ENCODE peak calls at places on chromosomes 7 and 10, in five cellular contexts. J, Y, V, G and Z are unnamed samples.

GRCh38 chr7:106717997-106718871 is 57.3 kb upstream of the CCDC71L start:
- DNase-seq in J (peak), Y (peak), V (peak), G (peak), Z (no peak)

GRCh38 chr7:41045556-41046123 is 657.2 kb downstream of the INHBA start:
- DNase-seq in J (peak), Y (no peak), V (no peak), G (no peak), Z (no peak)

GRCh38 chr10:47311193-47311899 is 10.9 kb upstream of the GDF2 start:
- DNase-seq in J (peak), Y (peak), V (no peak), G (peak), Z (no peak)

GRCh38 chr10:5944389-5945202 is 32.7 kb downstream of the IL15RA start:
- DNase-seq in J (peak), Y (peak), V (peak), G (peak), Z (no peak)

GRCh38 chr10:6128591-6129383 is 40.0 kb downstream of the RBM17 start:
- DNase-seq in J (no peak), Y (peak), V (peak), G (peak), Z (no peak)

GRCh38 chr7:138122162-138122561 is 45.9 kb downstream of the AKR1D1 start:
- DNase-seq in J (no peak), Y (no peak), V (no peak), G (no peak), Z (no peak)

GRCh38 chr7:45702751-45703150 is 128.6 kb downstream of the ADCY1 start:
- DNase-seq in J (no peak), Y (no peak), V (no peak), G (no peak), Z (no peak)

GRCh38 chr10:89644967-89645741 is at the start of gene PANK1:
- DNase-seq in J (peak), Y (peak), V (peak), G (peak), Z (peak)

GRCh38 chr10:18104223-18104872 is 35.9 kb upstream of the CACNB2 start:
- DNase-seq in J (peak), Y (peak), V (peak), G (peak), Z (no peak)

GRCh38 chr7:69687739-69688431 is 89.6 kb downstream of the AUTS2 start:
- DNase-seq in J (peak), Y (peak), V (no peak), G (no peak), Z (no peak)

GRCh38 chr7:139682136-139683013 is 95.4 kb downstream of the HIPK2 start:
- DNase-seq in J (no peak), Y (peak), V (peak), G (peak), Z (no peak)

GRCh38 chr10:3978174-3978573 is 193.2 kb upstream of the KLF6 start:
- DNase-seq in J (no peak), Y (peak), V (peak), G (no peak), Z (no peak)

GRCh38 chr7:127802845-127803244 is 150.9 kb downstream of the SND1 start:
- DNase-seq in J (no peak), Y (no peak), V (no peak), G (no peak), Z (no peak)

GRCh38 chr7:36509962-36510361 is 120.3 kb downstream of the ANLN start:
- DNase-seq in J (no peak), Y (no peak), V (no peak), G (no peak), Z (no peak)

GRCh38 chr10:124674768-124675222 is 69.4 kb downstream of the FAM53B start:
- DNase-seq in J (no peak), Y (peak), V (no peak), G (no peak), Z (no peak)

GRCh38 chr7:27175005-27175625 is 995 bp upstream of the HOXA10 start:
- DNase-seq in J (no peak), Y (peak), V (no peak), G (no peak), Z (no peak)

GRCh38 chr10:112231602-112232001 is 48.0 kb upstream of the GPAM start:
- DNase-seq in J (no peak), Y (no peak), V (no peak), G (no peak), Z (no peak)

GRCh38 chr7:1056006-1056784 is 11.8 kb downstream of the GPR146 start:
- DNase-seq in J (no peak), Y (no peak), V (no peak), G (no peak), Z (no peak)